ENCODE peak calls at places on chromosomes 12 and 14, in nine cellular contexts. C is HCT116, U is kidney, R is heart left ventricle, P is IMR-90, K is A673, N is adrenal gland, F is A549, Z is testis. H is an unnamed sample.

GRCh38 chr14:61213116-61213720 is 67.9 kb downstream of the TMEM30B start:
- DNase-seq in C (no peak), U (no peak), R (no peak), P (peak; percentile 49), K (peak; percentile 73), N (no peak), F (no peak), Z (no peak), H (no peak)

GRCh38 chr14:82720931-82721330 is 1187.3 kb upstream of the SEL1L start:
- DNase-seq in C (no peak), U (no peak), R (no peak), P (no peak), K (no peak), N (no peak), F (no peak), Z (no peak), H (no peak)

GRCh38 chr12:65355461-65355860 is 77.0 kb downstream of the MSRB3 start:
- DNase-seq in C (no peak), U (no peak), R (no peak), P (peak; percentile 47), K (peak; percentile 61), N (no peak), F (no peak), Z (no peak), H (no peak)

GRCh38 chr12:6161124-6161882 is 36.8 kb upstream of the VWF start:
- DNase-seq in C (no peak), U (peak; percentile 81), R (peak; percentile 74), P (peak; percentile 92), K (no peak), N (no peak), F (no peak), Z (no peak), H (no peak)

GRCh38 chr14:86057018-86057667 is 527.2 kb downstream of the FLRT2 start:
- DNase-seq in C (no peak), U (no peak), R (no peak), P (peak; percentile 39), K (peak; percentile 58), N (peak; percentile 26), F (peak; percentile 27), Z (peak; percentile 44), H (peak; percentile 20)

GRCh38 chr14:70789361-70789760 is 20.0 kb downstream of the MAP3K9 start:
- DNase-seq in C (no peak), U (no peak), R (no peak), P (peak; percentile 70), K (peak; percentile 65), N (peak; percentile 33), F (no peak), Z (peak; percentile 68), H (no peak)

GRCh38 chr12:92272301-92272964 is 126.8 kb upstream of the BTG1 start:
- DNase-seq in C (no peak), U (no peak), R (no peak), P (no peak), K (no peak), N (no peak), F (no peak), Z (no peak), H (no peak)

GRCh38 chr12:31235868-31236395 is 90.0 kb downstream of the SINHCAF start:
- DNase-seq in C (no peak), U (peak; percentile 12), R (no peak), P (no peak), K (no peak), N (no peak), F (no peak), Z (no peak), H (no peak)

GRCh38 chr12:65015850-65016249 is 105.3 kb downstream of the WIF1 start:
- DNase-seq in C (no peak), U (no peak), R (no peak), P (no peak), K (no peak), N (no peak), F (no peak), Z (no peak), H (no peak)

GRCh38 chr14:80663541-80663940 is 278.0 kb downstream of the CEP128 start:
- DNase-seq in C (no peak), U (no peak), R (no peak), P (no peak), K (no peak), N (no peak), F (no peak), Z (no peak), H (no peak)

GRCh38 chr12:44653886-44654527 is 222.1 kb downstream of the NELL2 start:
- DNase-seq in C (no peak), U (no peak), R (no peak), P (no peak), K (no peak), N (no peak), F (no peak), Z (no peak), H (no peak)

GRCh38 chr12:20409639-20410038 is 41.3 kb downstream of the PDE3A start:
- DNase-seq in C (no peak), U (no peak), R (no peak), P (no peak), K (peak; percentile 2), N (no peak), F (no peak), Z (no peak), H (no peak)

GRCh38 chr14:104467236-104467635 is 112.3 kb upstream of the C14orf180 start:
- DNase-seq in C (no peak), U (no peak), R (no peak), P (no peak), K (no peak), N (no peak), F (no peak), Z (no peak), H (no peak)

GRCh38 chr14:96239759-96240158 is 16.3 kb upstream of the BDKRB1 start:
- DNase-seq in C (no peak), U (no peak), R (no peak), P (no peak), K (no peak), N (no peak), F (peak; percentile 54), Z (no peak), H (no peak)

GRCh38 chr14:92657457-92658142 is 90.8 kb downstream of the LGMN start:
- DNase-seq in C (no peak), U (peak; percentile 74), R (peak; percentile 61), P (no peak), K (no peak), N (peak; percentile 60), F (no peak), Z (peak; percentile 68), H (no peak)

GRCh38 chr12:20105938-20106337 is 262.4 kb upstream of the PDE3A start:
- DNase-seq in C (no peak), U (no peak), R (no peak), P (peak; percentile 65), K (no peak), N (no peak), F (no peak), Z (no peak), H (no peak)

GRCh38 chr14:85380891-85381290 is 149.1 kb upstream of the FLRT2 start:
- DNase-seq in C (no peak), U (no peak), R (no peak), P (no peak), K (no peak), N (no peak), F (no peak), Z (no peak), H (no peak)

GRCh38 chr12:32155911-32156585 is 49.4 kb downstream of the BICD1 start:
- DNase-seq in C (no peak), U (no peak), R (no peak), P (no peak), K (no peak), N (no peak), F (no peak), Z (no peak), H (no peak)

GRCh38 chr14:65639216-65639615 is 226.7 kb downstream of the FUT8 start:
- DNase-seq in C (no peak), U (no peak), R (no peak), P (peak; percentile 24), K (no peak), N (no peak), F (peak; percentile 29), Z (no peak), H (no peak)

GRCh38 chr12:42585846-42586226 is 3.7 kb downstream of the PRICKLE1 start:
- DNase-seq in C (no peak), U (no peak), R (no peak), P (no peak), K (no peak), N (no peak), F (no peak), Z (no peak), H (no peak)

GRCh38 chr14:104293851-104294627 is 155.7 kb downstream of the KIF26A start:
- DNase-seq in C (no peak), U (peak; percentile 49), R (no peak), P (no peak), K (peak; percentile 46), N (peak; percentile 8), F (peak; percentile 26), Z (no peak), H (no peak)

GRCh38 chr12:39419471-39419870 is 23.4 kb downstream of the KIF21A start:
- DNase-seq in C (no peak), U (no peak), R (no peak), P (no peak), K (no peak), N (no peak), F (no peak), Z (no peak), H (no peak)
- H3K27ac ChIP-seq in C (no peak overlapping the region), U (no peak overlapping the region), R (no peak overlapping the region), P (no peak overlapping the region), K (no peak overlapping the region), N (no peak overlapping the region), F (no peak overlapping the region), Z (no peak overlapping the region), H (no peak overlapping the region)

GRCh38 chr14:52599974-52600373 is 47.3 kb downstream of the GPR137C start:
- DNase-seq in C (no peak), U (no peak), R (no peak), P (no peak), K (no peak), N (no peak), F (no peak), Z (no peak), H (no peak)
- H3K27ac ChIP-seq in C (no peak overlapping the region), U (no peak overlapping the region), R (no peak overlapping the region), P (no peak overlapping the region), K (no peak overlapping the region), N (no peak overlapping the region), F (no peak overlapping the region), Z (no peak overlapping the region), H (no peak overlapping the region)

GRCh38 chr12:56978397-56979138 is 21.2 kb upstream of the RDH16 start:
- DNase-seq in C (no peak), U (no peak), R (no peak), P (no peak), K (no peak), N (no peak), F (no peak), Z (no peak), H (no peak)
- H3K27ac ChIP-seq in C (no peak overlapping the region), U (no peak overlapping the region), R (no peak overlapping the region), P (no peak overlapping the region), K (no peak overlapping the region), N (no peak overlapping the region), F (no peak overlapping the region), Z (no peak overlapping the region), H (no peak overlapping the region)

DNA sequence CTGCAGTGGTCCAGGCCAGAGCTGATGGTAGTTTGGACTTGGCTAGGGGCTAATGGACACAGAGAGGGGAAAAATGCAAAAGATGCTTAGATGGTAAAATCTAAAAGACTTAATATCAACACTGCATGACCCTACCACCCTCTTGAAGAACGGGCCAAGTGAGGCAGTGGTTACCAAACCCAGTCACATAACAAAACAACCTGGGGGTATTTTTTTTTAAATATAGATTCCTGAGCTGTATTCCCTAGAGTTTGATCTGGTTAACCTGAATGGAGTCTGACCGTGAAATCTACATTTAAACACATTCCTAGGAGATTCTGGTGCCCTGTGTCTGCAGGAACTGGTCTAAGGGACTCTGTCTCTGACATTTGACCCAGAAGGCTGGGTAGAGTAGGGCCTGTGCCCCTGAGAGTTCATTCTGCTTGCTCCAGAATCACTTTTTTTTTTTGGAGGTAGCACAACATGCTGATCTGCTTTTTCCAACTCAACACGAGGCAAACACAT is 15.7 kb downstream of the ABHD4 start:
- DNase-seq in C (no peak), U (no peak), R (no peak), P (no peak), K (no peak), N (no peak), F (no peak), Z (no peak), H (no peak)
- H3K27ac ChIP-seq in C (no peak overlapping the region), U (peak overlapping the region; percentile 92), R (peak overlapping the region; percentile 22), P (peak overlapping the region; percentile 57), K (peak overlapping the region; percentile 52), N (peak overlapping the region; percentile 54), F (peak overlapping the region; percentile 89), Z (no peak overlapping the region), H (no peak overlapping the region)